ENCODE peak calls at places on chromosomes 7 and 10, in four cellular contexts. Q is HepG2, G is ovary, Y is IMR-90. E is an unnamed sample.

GRCh38 chr7:117774943-117775342 is 98.3 kb downstream of the CTTNBP2 start:
- DNase-seq in Y (no peak), G (no peak), Q (no peak), E (no peak)

GRCh38 chr10:48211777-48212176 is 62.7 kb downstream of the FRMPD2 start:
- DNase-seq in Q (no peak), G (no peak), Y (no peak), E (no peak)

GRCh38 chr7:20458483-20458882 is 127.8 kb downstream of the ITGB8 start:
- DNase-seq in G (no peak), Q (no peak), Y (no peak), E (no peak)

GRCh38 chr10:97689637-97690036 is 2.6 kb upstream of the AVPI1 start:
- DNase-seq in Y (peak; percentile 99), Q (no peak), G (no peak), E (peak; percentile 43)

GRCh38 chr10:15224948-15225347 is 56.5 kb upstream of the NMT2 start:
- DNase-seq in G (no peak), Q (no peak), Y (no peak), E (peak; percentile 4)

GRCh38 chr10:109887776-109888175 is 35.5 kb downstream of the XPNPEP1 start:
- DNase-seq in Y (no peak), Q (no peak), G (no peak), E (no peak)

GRCh38 chr7:45920543-45921380 is at the start of gene IGFBP3:
- DNase-seq in Y (peak; percentile 69), Q (no peak), G (peak; percentile 44), E (no peak)

GRCh38 chr7:102284891-102285540 is 1.7 kb upstream of the SH2B2 start:
- DNase-seq in Q (no peak), G (peak; percentile 53), Y (no peak), E (no peak)

GRCh38 chr10:12184165-12184564 is 11.5 kb downstream of the NUDT5 start:
- DNase-seq in Y (no peak), Q (no peak), G (no peak), E (no peak)

GRCh38 chr10:119449210-119449584 is 93.3 kb downstream of the RGS10 start:
- DNase-seq in Y (no peak), G (no peak), Q (no peak), E (no peak)

GRCh38 chr10:32981760-32982159 is 23.7 kb upstream of the ITGB1 start:
- DNase-seq in Y (peak; percentile 68), G (no peak), Q (no peak), E (no peak)

GRCh38 chr10:42975005-42975493 is 101.8 kb upstream of the RET start:
- DNase-seq in G (peak; percentile 5), Y (no peak), Q (no peak), E (no peak)

GRCh38 chr10:42975558-42976352 is 101.1 kb upstream of the RET start:
- DNase-seq in Y (no peak), Q (peak; percentile 20), G (no peak), E (no peak)

GRCh38 chr10:42977032-42977416 is 99.8 kb upstream of the RET start:
- DNase-seq in Q (no peak), G (no peak), Y (no peak), E (no peak)

GRCh38 chr10:42974693-42975002 is 102.2 kb upstream of the RET start:
- DNase-seq in Y (no peak), Q (no peak), G (peak; percentile 6), E (no peak)

GRCh38 chr10:42976353-42977031 is 100.4 kb upstream of the RET start:
- DNase-seq in Q (no peak), G (no peak), Y (no peak), E (no peak)
- TF ChIP-seq POLR2A in Q (no peak), G (no peak), Y (no peak), E (no peak)

GRCh38 chr7:132393789-132394261 is 182.4 kb downstream of the PLXNA4 start:
- DNase-seq in Q (no peak), Y (no peak), G (peak; percentile 66), E (no peak)
- TF ChIP-seq POLR2A in Q (no peak), Y (no peak), G (no peak), E (no peak)

GRCh38 chr10:61939575-61940301 is 38.2 kb downstream of the ARID5B start:
- DNase-seq in Q (no peak), G (no peak), Y (peak; percentile 90), E (no peak)
- TF ChIP-seq POLR2A in Q (no peak), G (no peak), Y (no peak), E (no peak)

GRCh38 chr7:157405914-157406810 is 69.4 kb downstream of the DNAJB6 start:
- DNase-seq in Q (no peak), G (peak; percentile 16), Y (no peak), E (peak; percentile 15)

GRCh38 chr7:157402911-157403534 is 66.2 kb downstream of the DNAJB6 start:
- DNase-seq in Q (no peak), Y (peak; percentile 43), G (no peak), E (peak; percentile 54)

GRCh38 chr7:157405501-157405900 is 68.7 kb downstream of the DNAJB6 start:
- DNase-seq in Q (no peak), Y (no peak), G (no peak), E (no peak)

GRCh38 chr7:157404002-157404401 is 67.2 kb downstream of the DNAJB6 start:
- DNase-seq in Q (no peak), Y (no peak), G (no peak), E (no peak)

DNA sequence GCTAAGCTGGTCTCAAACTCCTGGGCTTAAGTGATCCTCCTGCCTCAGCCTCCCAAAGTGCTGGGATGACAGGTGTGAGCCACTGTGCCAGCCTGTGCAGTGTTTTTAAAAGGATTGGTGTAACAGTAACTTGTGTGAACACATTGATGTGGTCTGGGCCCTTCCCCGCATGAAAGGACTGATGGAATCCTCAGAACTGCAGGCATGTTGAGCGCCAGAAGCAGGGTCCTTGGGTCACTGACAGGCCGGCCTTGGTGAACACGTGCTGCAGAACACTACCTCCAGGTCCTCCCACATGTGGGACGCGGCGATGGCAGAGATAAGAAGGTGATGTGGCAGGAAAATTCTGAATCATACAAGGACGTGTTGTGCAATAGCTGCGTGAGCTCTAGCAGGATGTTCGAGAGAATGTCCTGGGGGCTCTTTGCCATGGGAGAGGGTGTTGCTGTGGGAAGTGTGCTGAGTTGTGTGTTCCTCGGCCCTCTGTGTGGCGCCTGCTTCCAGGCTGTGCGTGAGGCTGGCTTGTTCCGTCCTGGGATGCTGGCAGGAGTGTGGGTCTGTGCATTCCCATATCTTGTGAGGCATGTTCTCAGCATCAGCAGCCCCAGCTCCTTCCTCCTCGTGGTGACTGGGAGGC is 68.2 kb downstream of the DNAJB6 start:
- DNase-seq in Q (no peak), Y (peak; percentile 94), G (peak; percentile 59), E (peak; percentile 80)
- TF ChIP-seq POLR2A in Q (no peak), Y (no peak), G (no peak), E (peak; percentile 30)

GRCh38 chr10:29895436-29895835 is 163.9 kb downstream of the JCAD start:
- DNase-seq in Q (no peak), G (peak; percentile 64), Y (peak; percentile 96), E (no peak)
- TF ChIP-seq POLR2A in Q (no peak), G (no peak), Y (no peak), E (no peak)